ENCODE peak calls at places on chromosomes 12 and 14, in nine cellular contexts. One of them, this sample, is unnamed.

GRCh38 chr12:4152145-4152795 is 121.3 kb upstream of the CCND2 start:
- DNase-seq in HCT116: no peak
- DNase-seq in A673: no peak
- DNase-seq in RWPE1: no peak
- DNase-seq in CD4-positive, alpha-beta T cell: no peak
- DNase-seq in heart left ventricle: no peak
- DNase-seq in cardiac fibroblast: no peak
- DNase-seq in epithelial cell of esophagus: no peak
- DNase-seq in dorsolateral prefrontal cortex: no peak
- DNase-seq in this sample: no peak

GRCh38 chr12:123971770-123972447 is 722 bp downstream of the CCDC92 start:
- DNase-seq in HCT116: no peak
- DNase-seq in cardiac fibroblast: no peak
- DNase-seq in epithelial cell of esophagus: peak; percentile 72
- DNase-seq in A673: peak; percentile 55
- DNase-seq in heart left ventricle: peak; percentile 32
- DNase-seq in dorsolateral prefrontal cortex: peak; percentile 35
- DNase-seq in RWPE1: peak; percentile 31
- DNase-seq in CD4-positive, alpha-beta T cell: peak; percentile 20
- DNase-seq in this sample: peak; percentile 26

GRCh38 chr12:47755655-47756562 is 2.8 kb downstream of the RAPGEF3 start:
- DNase-seq in dorsolateral prefrontal cortex: no peak
- DNase-seq in HCT116: no peak
- DNase-seq in A673: no peak
- DNase-seq in cardiac fibroblast: no peak
- DNase-seq in heart left ventricle: no peak
- DNase-seq in CD4-positive, alpha-beta T cell: no peak
- DNase-seq in epithelial cell of esophagus: no peak
- DNase-seq in RWPE1: no peak
- DNase-seq in this sample: no peak

GRCh38 chr12:22598763-22599161 is 26.2 kb upstream of the ETNK1 start:
- DNase-seq in A673: no peak
- DNase-seq in dorsolateral prefrontal cortex: no peak
- DNase-seq in epithelial cell of esophagus: peak; percentile 30
- DNase-seq in CD4-positive, alpha-beta T cell: no peak
- DNase-seq in HCT116: no peak
- DNase-seq in RWPE1: no peak
- DNase-seq in heart left ventricle: no peak
- DNase-seq in cardiac fibroblast: no peak
- DNase-seq in this sample: no peak

GRCh38 chr14:90382491-90383125 is 14.2 kb upstream of the CALM1 start:
- DNase-seq in RWPE1: peak; percentile 30
- DNase-seq in HCT116: peak; percentile 42
- DNase-seq in epithelial cell of esophagus: peak; percentile 78
- DNase-seq in heart left ventricle: peak; percentile 74
- DNase-seq in A673: peak; percentile 85
- DNase-seq in CD4-positive, alpha-beta T cell: peak; percentile 51
- DNase-seq in cardiac fibroblast: peak; percentile 88
- DNase-seq in dorsolateral prefrontal cortex: peak; percentile 81
- DNase-seq in this sample: no peak

GRCh38 chr14:63323148-63323547 is 4.4 kb upstream of the GPHB5 start:
- DNase-seq in HCT116: no peak
- DNase-seq in CD4-positive, alpha-beta T cell: no peak
- DNase-seq in dorsolateral prefrontal cortex: no peak
- DNase-seq in A673: no peak
- DNase-seq in heart left ventricle: no peak
- DNase-seq in epithelial cell of esophagus: peak; percentile 55
- DNase-seq in cardiac fibroblast: peak; percentile 29
- DNase-seq in RWPE1: peak; percentile 15
- DNase-seq in this sample: no peak

GRCh38 chr12:26088999-26089398 is 35.8 kb downstream of the BHLHE41 start:
- DNase-seq in heart left ventricle: no peak
- DNase-seq in CD4-positive, alpha-beta T cell: no peak
- DNase-seq in cardiac fibroblast: no peak
- DNase-seq in RWPE1: no peak
- DNase-seq in dorsolateral prefrontal cortex: no peak
- DNase-seq in A673: no peak
- DNase-seq in epithelial cell of esophagus: peak; percentile 80
- DNase-seq in HCT116: no peak
- DNase-seq in this sample: no peak

GRCh38 chr12:29537292-29537691 is 39.8 kb upstream of the OVCH1 start:
- DNase-seq in HCT116: no peak
- DNase-seq in epithelial cell of esophagus: peak; percentile 90
- DNase-seq in cardiac fibroblast: peak; percentile 71
- DNase-seq in heart left ventricle: no peak
- DNase-seq in dorsolateral prefrontal cortex: no peak
- DNase-seq in RWPE1: peak; percentile 64
- DNase-seq in CD4-positive, alpha-beta T cell: no peak
- DNase-seq in A673: no peak
- DNase-seq in this sample: no peak

GRCh38 chr12:79402626-79403025 is 288.1 kb downstream of the PAWR start:
- DNase-seq in RWPE1: no peak
- DNase-seq in A673: no peak
- DNase-seq in dorsolateral prefrontal cortex: no peak
- DNase-seq in epithelial cell of esophagus: no peak
- DNase-seq in CD4-positive, alpha-beta T cell: no peak
- DNase-seq in heart left ventricle: no peak
- DNase-seq in HCT116: no peak
- DNase-seq in cardiac fibroblast: peak; percentile 57
- DNase-seq in this sample: no peak

GRCh38 chr12:112496493-112496892 is 77.7 kb downstream of the PTPN11 start:
- DNase-seq in RWPE1: no peak
- DNase-seq in CD4-positive, alpha-beta T cell: no peak
- DNase-seq in HCT116: no peak
- DNase-seq in A673: no peak
- DNase-seq in cardiac fibroblast: no peak
- DNase-seq in epithelial cell of esophagus: no peak
- DNase-seq in dorsolateral prefrontal cortex: no peak
- DNase-seq in heart left ventricle: no peak
- DNase-seq in this sample: no peak

DNA sequence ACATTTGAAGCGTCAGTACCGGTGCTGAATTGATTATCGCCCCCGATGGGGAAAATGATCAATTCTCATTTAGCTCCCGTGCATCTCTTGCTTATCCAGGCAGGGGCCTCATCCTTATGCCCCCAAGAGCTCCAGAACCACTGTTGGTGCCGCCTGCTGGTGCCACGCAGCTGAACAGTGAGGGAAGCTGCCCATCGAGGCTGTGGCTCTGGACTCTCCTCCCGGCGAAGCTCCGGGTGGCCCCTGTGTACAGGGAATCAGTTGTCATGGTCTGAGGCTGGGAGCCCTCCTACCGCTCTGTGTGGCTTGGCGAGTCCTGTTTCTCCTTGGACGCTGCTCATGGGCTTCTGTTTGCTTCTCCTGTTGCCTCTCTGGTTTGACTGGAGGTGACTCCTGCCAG is 4.7 kb downstream of the KIF26A start:
- DNase-seq in dorsolateral prefrontal cortex: peak; percentile 2
- DNase-seq in epithelial cell of esophagus: no peak
- DNase-seq in CD4-positive, alpha-beta T cell: no peak
- DNase-seq in RWPE1: no peak
- DNase-seq in HCT116: no peak
- DNase-seq in heart left ventricle: no peak
- DNase-seq in A673: no peak
- DNase-seq in cardiac fibroblast: no peak
- DNase-seq in this sample: no peak
- TF ChIP-seq CTCF in dorsolateral prefrontal cortex: no peak
- TF ChIP-seq CTCF in epithelial cell of esophagus: no peak
- TF ChIP-seq CTCF in CD4-positive, alpha-beta T cell: no peak
- TF ChIP-seq CTCF in RWPE1: no peak
- TF ChIP-seq CTCF in HCT116: no peak
- TF ChIP-seq CTCF in heart left ventricle: no peak
- TF ChIP-seq CTCF in A673: no peak
- TF ChIP-seq CTCF in cardiac fibroblast: no peak
- TF ChIP-seq CTCF in this sample: no peak

GRCh38 chr12:24724765-24725307 is 224.1 kb downstream of the BCAT1 start:
- DNase-seq in epithelial cell of esophagus: no peak
- DNase-seq in RWPE1: no peak
- DNase-seq in cardiac fibroblast: no peak
- DNase-seq in heart left ventricle: no peak
- DNase-seq in CD4-positive, alpha-beta T cell: no peak
- DNase-seq in HCT116: no peak
- DNase-seq in dorsolateral prefrontal cortex: no peak
- DNase-seq in A673: no peak
- DNase-seq in this sample: no peak

GRCh38 chr12:24723759-24724158 is 225.1 kb downstream of the BCAT1 start:
- DNase-seq in HCT116: no peak
- DNase-seq in RWPE1: no peak
- DNase-seq in A673: no peak
- DNase-seq in heart left ventricle: no peak
- DNase-seq in dorsolateral prefrontal cortex: no peak
- DNase-seq in CD4-positive, alpha-beta T cell: no peak
- DNase-seq in cardiac fibroblast: no peak
- DNase-seq in epithelial cell of esophagus: no peak
- DNase-seq in this sample: no peak

GRCh38 chr12:24730461-24730896 is 218.4 kb downstream of the BCAT1 start:
- DNase-seq in HCT116: no peak
- DNase-seq in epithelial cell of esophagus: no peak
- DNase-seq in RWPE1: no peak
- DNase-seq in dorsolateral prefrontal cortex: no peak
- DNase-seq in CD4-positive, alpha-beta T cell: no peak
- DNase-seq in A673: no peak
- DNase-seq in heart left ventricle: no peak
- DNase-seq in cardiac fibroblast: no peak
- DNase-seq in this sample: no peak

GRCh38 chr12:24728826-24729225 is 220.1 kb downstream of the BCAT1 start:
- DNase-seq in cardiac fibroblast: no peak
- DNase-seq in epithelial cell of esophagus: no peak
- DNase-seq in heart left ventricle: no peak
- DNase-seq in HCT116: no peak
- DNase-seq in CD4-positive, alpha-beta T cell: no peak
- DNase-seq in RWPE1: no peak
- DNase-seq in dorsolateral prefrontal cortex: no peak
- DNase-seq in A673: no peak
- DNase-seq in this sample: no peak

DNA sequence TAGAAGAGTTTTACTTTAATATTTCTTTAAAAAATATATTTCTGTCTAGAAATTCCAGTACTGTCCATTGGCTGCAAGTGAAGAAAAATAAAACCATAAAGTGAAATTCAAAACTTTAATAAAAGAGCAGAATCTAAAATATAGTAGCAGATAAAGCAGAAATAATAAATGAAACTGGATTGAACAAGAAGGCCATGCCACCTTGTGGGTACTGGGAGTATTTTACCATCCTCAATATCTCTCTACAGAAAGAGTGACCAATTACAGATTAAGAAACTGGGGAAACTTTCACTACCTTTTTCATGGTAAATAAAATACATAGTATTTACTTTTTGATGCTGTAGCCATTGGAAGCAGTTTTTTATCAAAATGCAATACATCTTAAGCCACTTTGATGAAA is 220.5 kb downstream of the BCAT1 start:
- DNase-seq in cardiac fibroblast: peak; percentile 66
- DNase-seq in CD4-positive, alpha-beta T cell: no peak
- DNase-seq in RWPE1: peak; percentile 26
- DNase-seq in dorsolateral prefrontal cortex: no peak
- DNase-seq in heart left ventricle: no peak
- DNase-seq in A673: peak; percentile 63
- DNase-seq in HCT116: no peak
- DNase-seq in epithelial cell of esophagus: peak; percentile 38
- DNase-seq in this sample: no peak
- TF ChIP-seq CTCF in cardiac fibroblast: peak; percentile 62
- TF ChIP-seq CTCF in CD4-positive, alpha-beta T cell: no peak
- TF ChIP-seq CTCF in RWPE1: no peak
- TF ChIP-seq CTCF in dorsolateral prefrontal cortex: peak; percentile 46
- TF ChIP-seq CTCF in heart left ventricle: no peak
- TF ChIP-seq CTCF in A673: peak; percentile 81
- TF ChIP-seq CTCF in HCT116: no peak
- TF ChIP-seq CTCF in epithelial cell of esophagus: peak; percentile 57
- TF ChIP-seq CTCF in this sample: peak; percentile 83

DNA sequence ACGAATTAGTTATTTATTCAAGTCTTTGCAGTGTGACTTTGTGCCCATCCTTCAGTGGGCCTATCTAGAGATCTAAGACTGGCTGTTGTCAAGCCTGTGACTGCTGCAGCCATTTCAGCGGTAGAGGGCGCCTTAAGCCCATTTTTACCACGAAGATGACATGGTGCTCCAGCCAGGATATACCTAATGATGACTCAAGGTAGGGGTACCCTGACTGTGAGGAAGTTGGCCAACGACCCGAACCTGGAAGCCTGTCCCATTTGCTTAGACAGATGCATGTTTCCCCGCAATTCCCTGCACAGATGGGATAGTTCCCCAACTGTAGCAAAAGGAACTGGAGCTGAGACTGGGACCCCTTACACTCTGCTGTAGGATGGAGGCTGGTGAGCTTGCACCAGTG is 41.3 kb downstream of the RAB3IP start:
- DNase-seq in CD4-positive, alpha-beta T cell: no peak
- DNase-seq in heart left ventricle: no peak
- DNase-seq in HCT116: peak; percentile 27
- DNase-seq in RWPE1: peak; percentile 11
- DNase-seq in dorsolateral prefrontal cortex: no peak
- DNase-seq in epithelial cell of esophagus: peak; percentile 65
- DNase-seq in cardiac fibroblast: peak; percentile 75
- DNase-seq in A673: peak; percentile 76
- DNase-seq in this sample: peak; percentile 44
- TF ChIP-seq CTCF in CD4-positive, alpha-beta T cell: no peak
- TF ChIP-seq CTCF in heart left ventricle: no peak
- TF ChIP-seq CTCF in HCT116: peak; percentile 75
- TF ChIP-seq CTCF in RWPE1: no peak
- TF ChIP-seq CTCF in dorsolateral prefrontal cortex: no peak
- TF ChIP-seq CTCF in epithelial cell of esophagus: peak; percentile 54
- TF ChIP-seq CTCF in cardiac fibroblast: peak; percentile 81
- TF ChIP-seq CTCF in A673: peak; percentile 87
- TF ChIP-seq CTCF in this sample: peak; percentile 60

GRCh38 chr12:51217968-51218606 is at the start of gene POU6F1:
- DNase-seq in cardiac fibroblast: peak; percentile 77
- DNase-seq in HCT116: peak; percentile 51
- DNase-seq in epithelial cell of esophagus: peak; percentile 73
- DNase-seq in CD4-positive, alpha-beta T cell: peak; percentile 60
- DNase-seq in dorsolateral prefrontal cortex: peak; percentile 55
- DNase-seq in RWPE1: peak; percentile 87
- DNase-seq in A673: peak; percentile 93
- DNase-seq in heart left ventricle: peak; percentile 79
- DNase-seq in this sample: peak; percentile 58
- TF ChIP-seq CTCF in cardiac fibroblast: peak; percentile 51
- TF ChIP-seq CTCF in HCT116: peak; percentile 54
- TF ChIP-seq CTCF in epithelial cell of esophagus: peak; percentile 53
- TF ChIP-seq CTCF in CD4-positive, alpha-beta T cell: peak; percentile 60
- TF ChIP-seq CTCF in dorsolateral prefrontal cortex: peak; percentile 36
- TF ChIP-seq CTCF in RWPE1: peak; percentile 65
- TF ChIP-seq CTCF in A673: peak; percentile 54
- TF ChIP-seq CTCF in heart left ventricle: peak; percentile 52
- TF ChIP-seq CTCF in this sample: peak; percentile 63

DNA sequence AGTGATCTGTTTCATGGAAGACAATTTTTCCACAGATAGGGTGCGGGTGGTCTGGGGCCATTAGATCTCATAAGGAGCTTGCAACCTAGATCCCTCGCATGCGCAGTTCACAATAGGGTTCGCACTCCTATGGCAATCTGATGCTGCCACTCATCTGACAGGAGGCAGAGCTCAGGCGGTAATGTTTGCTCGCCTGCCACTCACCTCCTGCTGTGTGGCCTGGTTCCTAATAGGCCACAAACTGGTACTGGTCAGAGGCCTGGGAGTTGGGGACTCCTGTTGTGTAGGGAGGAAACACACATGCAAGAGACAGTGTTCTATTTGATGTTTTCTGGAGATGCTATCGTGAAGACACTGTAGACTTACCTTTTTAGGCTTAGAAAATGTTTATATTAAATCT is 77.0 kb upstream of the FGD4 start:
- DNase-seq in RWPE1: no peak
- DNase-seq in epithelial cell of esophagus: no peak
- DNase-seq in cardiac fibroblast: no peak
- DNase-seq in HCT116: no peak
- DNase-seq in heart left ventricle: no peak
- DNase-seq in CD4-positive, alpha-beta T cell: no peak
- DNase-seq in dorsolateral prefrontal cortex: no peak
- DNase-seq in A673: no peak
- DNase-seq in this sample: no peak
- TF ChIP-seq CTCF in RWPE1: no peak
- TF ChIP-seq CTCF in epithelial cell of esophagus: no peak
- TF ChIP-seq CTCF in cardiac fibroblast: no peak
- TF ChIP-seq CTCF in HCT116: no peak
- TF ChIP-seq CTCF in heart left ventricle: no peak
- TF ChIP-seq CTCF in CD4-positive, alpha-beta T cell: no peak
- TF ChIP-seq CTCF in dorsolateral prefrontal cortex: no peak
- TF ChIP-seq CTCF in A673: no peak
- TF ChIP-seq CTCF in this sample: no peak

This sample was measured in neural crest cell.